ENCODE peak calls at places on chromosomes 16 and 17, in six cellular contexts. One of them, this sample, is unnamed.

GRCh38 chr16:4803479-4804243 is 1.2 kb upstream of the ROGDI start:
- DNase-seq in fibroblast of lung: peak; percentile 5
- DNase-seq in gastrocnemius medialis: no peak
- DNase-seq in mammary epithelial cell: no peak
- DNase-seq in IMR-90: no peak
- DNase-seq in heart right ventricle: no peak
- DNase-seq in this sample: no peak

GRCh38 chr16:19912445-19913305 is 28.0 kb upstream of the GPRC5B start:
- DNase-seq in heart right ventricle: no peak
- DNase-seq in mammary epithelial cell: peak; percentile 62
- DNase-seq in IMR-90: peak; percentile 64
- DNase-seq in gastrocnemius medialis: no peak
- DNase-seq in fibroblast of lung: peak; percentile 44
- DNase-seq in this sample: no peak

GRCh38 chr17:5500804-5501391 is 14.5 kb downstream of the MIS12 start:
- DNase-seq in IMR-90: peak; percentile 94
- DNase-seq in mammary epithelial cell: peak; percentile 42
- DNase-seq in gastrocnemius medialis: peak; percentile 12
- DNase-seq in fibroblast of lung: peak; percentile 85
- DNase-seq in heart right ventricle: peak; percentile 67
- DNase-seq in this sample: peak; percentile 75

GRCh38 chr17:38871247-38871991 is 1.6 kb downstream of the LASP1 start:
- DNase-seq in mammary epithelial cell: peak; percentile 73
- DNase-seq in IMR-90: peak; percentile 80
- DNase-seq in gastrocnemius medialis: no peak
- DNase-seq in heart right ventricle: peak; percentile 69
- DNase-seq in fibroblast of lung: peak; percentile 83
- DNase-seq in this sample: peak; percentile 48

GRCh38 chr16:77002644-77003043 is 188.3 kb upstream of the MON1B start:
- DNase-seq in mammary epithelial cell: no peak
- DNase-seq in IMR-90: no peak
- DNase-seq in heart right ventricle: no peak
- DNase-seq in gastrocnemius medialis: no peak
- DNase-seq in fibroblast of lung: no peak
- DNase-seq in this sample: no peak

GRCh38 chr17:59331929-59332889 is 754 bp downstream of the YPEL2 start:
- DNase-seq in mammary epithelial cell: peak; percentile 9
- DNase-seq in IMR-90: no peak
- DNase-seq in fibroblast of lung: no peak
- DNase-seq in gastrocnemius medialis: peak; percentile 50
- DNase-seq in heart right ventricle: peak; percentile 65
- DNase-seq in this sample: peak; percentile 25

GRCh38 chr17:28726396-28726911 is 421 bp upstream of the TLCD1 start:
- DNase-seq in IMR-90: peak; percentile 39
- DNase-seq in fibroblast of lung: peak; percentile 57
- DNase-seq in heart right ventricle: peak; percentile 44
- DNase-seq in gastrocnemius medialis: no peak
- DNase-seq in mammary epithelial cell: peak; percentile 73
- DNase-seq in this sample: peak; percentile 63

GRCh38 chr17:67469208-67469980 is 92.3 kb downstream of the PITPNC1 start:
- DNase-seq in IMR-90: peak; percentile 28
- DNase-seq in heart right ventricle: no peak
- DNase-seq in gastrocnemius medialis: no peak
- DNase-seq in fibroblast of lung: no peak
- DNase-seq in mammary epithelial cell: no peak
- DNase-seq in this sample: no peak

GRCh38 chr17:7070712-7071111 is 9.3 kb downstream of the CLEC10A start:
- DNase-seq in mammary epithelial cell: no peak
- DNase-seq in fibroblast of lung: no peak
- DNase-seq in IMR-90: no peak
- DNase-seq in heart right ventricle: no peak
- DNase-seq in gastrocnemius medialis: no peak
- DNase-seq in this sample: no peak

GRCh38 chr17:8166731-8167130 is 4.0 kb upstream of the VAMP2 start:
- DNase-seq in gastrocnemius medialis: no peak
- DNase-seq in mammary epithelial cell: peak; percentile 29
- DNase-seq in heart right ventricle: no peak
- DNase-seq in fibroblast of lung: no peak
- DNase-seq in IMR-90: no peak
- DNase-seq in this sample: no peak

GRCh38 chr16:86826931-86827330 is 248.6 kb downstream of the FOXL1 start:
- DNase-seq in IMR-90: no peak
- DNase-seq in heart right ventricle: no peak
- DNase-seq in gastrocnemius medialis: no peak
- DNase-seq in fibroblast of lung: no peak
- DNase-seq in mammary epithelial cell: no peak
- DNase-seq in this sample: no peak

GRCh38 chr17:59107306-59107670 is 608 bp upstream of the TRIM37 start:
- DNase-seq in heart right ventricle: no peak
- DNase-seq in gastrocnemius medialis: no peak
- DNase-seq in IMR-90: no peak
- DNase-seq in mammary epithelial cell: no peak
- DNase-seq in fibroblast of lung: no peak
- DNase-seq in this sample: no peak

GRCh38 chr17:59487161-59487873 is 78.1 kb upstream of the DHX40 start:
- DNase-seq in fibroblast of lung: no peak
- DNase-seq in IMR-90: no peak
- DNase-seq in gastrocnemius medialis: no peak
- DNase-seq in mammary epithelial cell: no peak
- DNase-seq in heart right ventricle: no peak
- DNase-seq in this sample: no peak

GRCh38 chr17:48842746-48843145 is 11.9 kb downstream of the CALCOCO2 start:
- DNase-seq in IMR-90: peak; percentile 20
- DNase-seq in gastrocnemius medialis: no peak
- DNase-seq in heart right ventricle: no peak
- DNase-seq in fibroblast of lung: peak; percentile 47
- DNase-seq in mammary epithelial cell: no peak
- DNase-seq in this sample: no peak

GRCh38 chr17:16994626-16995025 is 22.7 kb upstream of the TNFRSF13B start:
- DNase-seq in mammary epithelial cell: no peak
- DNase-seq in fibroblast of lung: no peak
- DNase-seq in heart right ventricle: no peak
- DNase-seq in IMR-90: no peak
- DNase-seq in gastrocnemius medialis: no peak
- DNase-seq in this sample: no peak

GRCh38 chr16:81813648-81814047 is 34.6 kb downstream of the PLCG2 start:
- DNase-seq in gastrocnemius medialis: no peak
- DNase-seq in mammary epithelial cell: no peak
- DNase-seq in heart right ventricle: no peak
- DNase-seq in IMR-90: no peak
- DNase-seq in fibroblast of lung: no peak
- DNase-seq in this sample: no peak

GRCh38 chr16:15979801-15980200 is 30.4 kb downstream of the ABCC1 start:
- DNase-seq in heart right ventricle: no peak
- DNase-seq in mammary epithelial cell: no peak
- DNase-seq in fibroblast of lung: no peak
- DNase-seq in gastrocnemius medialis: no peak
- DNase-seq in IMR-90: no peak
- DNase-seq in this sample: no peak

GRCh38 chr17:64938925-64939474 is 19.7 kb upstream of the LRRC37A3 start:
- DNase-seq in fibroblast of lung: no peak
- DNase-seq in gastrocnemius medialis: no peak
- DNase-seq in IMR-90: peak; percentile 25
- DNase-seq in heart right ventricle: peak; percentile 29
- DNase-seq in mammary epithelial cell: no peak
- DNase-seq in this sample: peak; percentile 35

GRCh38 chr17:74361613-74362391 is at the start of gene BTBD17:
- DNase-seq in mammary epithelial cell: peak; percentile 20
- DNase-seq in IMR-90: no peak
- DNase-seq in gastrocnemius medialis: peak; percentile 13
- DNase-seq in fibroblast of lung: peak; percentile 6
- DNase-seq in heart right ventricle: peak; percentile 46
- DNase-seq in this sample: peak; percentile 18

GRCh38 chr17:64133546-64134215 is 3.7 kb upstream of the ERN1 start:
- DNase-seq in mammary epithelial cell: peak; percentile 54
- DNase-seq in fibroblast of lung: peak; percentile 79
- DNase-seq in heart right ventricle: no peak
- DNase-seq in gastrocnemius medialis: no peak
- DNase-seq in IMR-90: peak; percentile 70
- DNase-seq in this sample: peak; percentile 21

GRCh38 chr16:3327514-3327913 is 22.2 kb downstream of the ZNF75A start:
- DNase-seq in heart right ventricle: no peak
- DNase-seq in mammary epithelial cell: no peak
- DNase-seq in IMR-90: no peak
- DNase-seq in fibroblast of lung: no peak
- DNase-seq in gastrocnemius medialis: no peak
- DNase-seq in this sample: no peak

GRCh38 chr16:58121132-58121531 is 8.0 kb downstream of the CFAP20 start:
- DNase-seq in IMR-90: no peak
- DNase-seq in mammary epithelial cell: peak; percentile 73
- DNase-seq in fibroblast of lung: no peak
- DNase-seq in heart right ventricle: no peak
- DNase-seq in gastrocnemius medialis: no peak
- DNase-seq in this sample: no peak

GRCh38 chr16:54362801-54363200 is 76.2 kb upstream of the IRX3 start:
- DNase-seq in gastrocnemius medialis: no peak
- DNase-seq in heart right ventricle: no peak
- DNase-seq in fibroblast of lung: no peak
- DNase-seq in IMR-90: no peak
- DNase-seq in mammary epithelial cell: no peak
- DNase-seq in this sample: no peak

GRCh38 chr16:79843145-79843544 is 242.6 kb upstream of the MAF start:
- DNase-seq in mammary epithelial cell: no peak
- DNase-seq in IMR-90: no peak
- DNase-seq in gastrocnemius medialis: no peak
- DNase-seq in heart right ventricle: no peak
- DNase-seq in fibroblast of lung: no peak
- DNase-seq in this sample: no peak

GRCh38 chr16:50207652-50208051 is 54.5 kb downstream of the TENT4B start:
- DNase-seq in IMR-90: peak; percentile 72
- DNase-seq in gastrocnemius medialis: no peak
- DNase-seq in mammary epithelial cell: no peak
- DNase-seq in fibroblast of lung: peak; percentile 66
- DNase-seq in heart right ventricle: peak; percentile 33
- DNase-seq in this sample: no peak

GRCh38 chr17:11996722-11997146 is 541 bp downstream of the ZNF18 start:
- DNase-seq in gastrocnemius medialis: peak; percentile 19
- DNase-seq in heart right ventricle: peak; percentile 40
- DNase-seq in mammary epithelial cell: peak; percentile 54
- DNase-seq in fibroblast of lung: peak; percentile 34
- DNase-seq in IMR-90: peak; percentile 28
- DNase-seq in this sample: peak; percentile 71

GRCh38 chr16:57039148-57039812 is 49.9 kb downstream of the NLRC5 start:
- DNase-seq in mammary epithelial cell: no peak
- DNase-seq in gastrocnemius medialis: no peak
- DNase-seq in IMR-90: peak; percentile 81
- DNase-seq in fibroblast of lung: peak; percentile 77
- DNase-seq in heart right ventricle: no peak
- DNase-seq in this sample: no peak

GRCh38 chr17:32007463-32008298 is 498 bp downstream of the LRRC37B start:
- DNase-seq in mammary epithelial cell: peak; percentile 27
- DNase-seq in heart right ventricle: peak; percentile 15
- DNase-seq in gastrocnemius medialis: peak; percentile 19
- DNase-seq in IMR-90: peak; percentile 19
- DNase-seq in fibroblast of lung: peak; percentile 24
- DNase-seq in this sample: peak; percentile 36

GRCh38 chr17:39134878-39135277 is 16.6 kb downstream of the PLXDC1 start:
- DNase-seq in heart right ventricle: no peak
- DNase-seq in IMR-90: peak; percentile 64
- DNase-seq in gastrocnemius medialis: no peak
- DNase-seq in mammary epithelial cell: peak; percentile 18
- DNase-seq in fibroblast of lung: no peak
- DNase-seq in this sample: no peak

GRCh38 chr16:79534143-79534542 is 66.4 kb downstream of the MAF start:
- DNase-seq in heart right ventricle: no peak
- DNase-seq in IMR-90: no peak
- DNase-seq in gastrocnemius medialis: no peak
- DNase-seq in mammary epithelial cell: no peak
- DNase-seq in fibroblast of lung: no peak
- DNase-seq in this sample: no peak

GRCh38 chr16:88706288-88706964 is at the start of the genes CTU2 and RNF166:
- DNase-seq in fibroblast of lung: peak; percentile 86
- DNase-seq in mammary epithelial cell: peak; percentile 82
- DNase-seq in gastrocnemius medialis: peak; percentile 80
- DNase-seq in IMR-90: peak; percentile 84
- DNase-seq in heart right ventricle: peak; percentile 91
- DNase-seq in this sample: peak; percentile 91
- H3K4me1 ChIP-seq in fibroblast of lung: peaks cover 5% of the 10 kb centered on the region
- H3K4me1 ChIP-seq in mammary epithelial cell: peaks cover 8% of the 10 kb centered on the region
- H3K4me1 ChIP-seq in gastrocnemius medialis: peaks cover 33% of the 10 kb centered on the region
- H3K4me1 ChIP-seq in IMR-90: peaks cover 12% of the 10 kb centered on the region
- H3K4me1 ChIP-seq in heart right ventricle: peaks cover 14% of the 10 kb centered on the region
- H3K4me1 ChIP-seq in this sample: peaks cover 54% of the 10 kb centered on the region

GRCh38 chr16:31138621-31139578 is 3.4 kb upstream of the PRSS8 start:
- DNase-seq in IMR-90: peak; percentile 70
- DNase-seq in fibroblast of lung: peak; percentile 37
- DNase-seq in mammary epithelial cell: peak; percentile 84
- DNase-seq in gastrocnemius medialis: peak; percentile 91
- DNase-seq in heart right ventricle: no peak
- DNase-seq in this sample: no peak
- H3K4me1 ChIP-seq in IMR-90: peaks cover 19% of the 10 kb centered on the region
- H3K4me1 ChIP-seq in fibroblast of lung: peaks cover 9% of the 10 kb centered on the region
- H3K4me1 ChIP-seq in mammary epithelial cell: peaks cover 56% of the 10 kb centered on the region
- H3K4me1 ChIP-seq in gastrocnemius medialis: peaks cover 22% of the 10 kb centered on the region
- H3K4me1 ChIP-seq in heart right ventricle: peaks cover 8% of the 10 kb centered on the region
- H3K4me1 ChIP-seq in this sample: peaks cover 19% of the 10 kb centered on the region

GRCh38 chr17:57948555-57949420 is 6.4 kb downstream of the CUEDC1 start:
- DNase-seq in mammary epithelial cell: peak; percentile 99
- DNase-seq in gastrocnemius medialis: peak; percentile 73
- DNase-seq in IMR-90: peak; percentile 96
- DNase-seq in fibroblast of lung: peak; percentile 76
- DNase-seq in heart right ventricle: no peak
- DNase-seq in this sample: peak; percentile 13
- H3K4me1 ChIP-seq in mammary epithelial cell: peaks cover 39% of the 10 kb centered on the region
- H3K4me1 ChIP-seq in gastrocnemius medialis: peaks cover 91% of the 10 kb centered on the region
- H3K4me1 ChIP-seq in IMR-90: peaks cover 33% of the 10 kb centered on the region
- H3K4me1 ChIP-seq in fibroblast of lung: peaks cover 52% of the 10 kb centered on the region
- H3K4me1 ChIP-seq in heart right ventricle: peaks cover 38% of the 10 kb centered on the region
- H3K4me1 ChIP-seq in this sample: peaks cover 14% of the 10 kb centered on the region

GRCh38 chr17:77354420-77354720 is 213.6 kb downstream of the SEC14L1 start:
- DNase-seq in heart right ventricle: no peak
- DNase-seq in IMR-90: no peak
- DNase-seq in mammary epithelial cell: no peak
- DNase-seq in fibroblast of lung: no peak
- DNase-seq in gastrocnemius medialis: no peak
- DNase-seq in this sample: no peak
- H3K4me1 ChIP-seq in heart right ventricle: peaks cover 21% of the 10 kb centered on the region
- H3K4me1 ChIP-seq in IMR-90: peaks cover 40% of the 10 kb centered on the region
- H3K4me1 ChIP-seq in mammary epithelial cell: peaks cover 24% of the 10 kb centered on the region
- H3K4me1 ChIP-seq in fibroblast of lung: peaks cover 42% of the 10 kb centered on the region
- H3K4me1 ChIP-seq in gastrocnemius medialis: peaks cover 13% of the 10 kb centered on the region
- H3K4me1 ChIP-seq in this sample: no peaks in the 10 kb centered on the region